ENCODE peak calls at places on chromosomes 3 and 15, in six cellular contexts. B is prostate gland, A is stomach, Q is right lobe of liver, W is heart right ventricle, M is A549. O is an unnamed sample.

GRCh38 chr3:159733194-159733860 is 255.3 kb upstream of the IL12A start:
- DNase-seq in B (no peak), A (no peak), Q (no peak), W (no peak), M (no peak), O (no peak)

GRCh38 chr3:176526194-176526593 is 671.1 kb downstream of the TBL1XR1 start:
- DNase-seq in B (no peak), A (no peak), Q (no peak), W (no peak), M (no peak), O (no peak)

GRCh38 chr3:11290743-11291680 is 18.8 kb downstream of the ATG7 start:
- DNase-seq in B (no peak), A (no peak), Q (no peak), W (no peak), M (no peak), O (no peak)

GRCh38 chr15:70241031-70241430 is 143.3 kb upstream of the TLE3 start:
- DNase-seq in B (no peak), A (no peak), Q (no peak), W (no peak), M (no peak), O (no peak)

GRCh38 chr3:184355261-184356012 is 6.0 kb downstream of the CLCN2 start:
- DNase-seq in B (no peak), A (no peak), Q (peak), W (no peak), M (no peak), O (no peak)

GRCh38 chr3:17355591-17355990 is 386.8 kb downstream of the TBC1D5 start:
- DNase-seq in B (no peak), A (no peak), Q (no peak), W (no peak), M (no peak), O (no peak)

GRCh38 chr3:42473083-42473932 is 29.1 kb upstream of the VIPR1 start:
- DNase-seq in B (no peak), A (peak), Q (no peak), W (no peak), M (no peak), O (no peak)

GRCh38 chr3:6448011-6448410 is 412.9 kb upstream of the GRM7 start:
- DNase-seq in B (no peak), A (no peak), Q (no peak), W (no peak), M (no peak), O (no peak)

GRCh38 chr3:49260711-49261357 is 16.2 kb downstream of the C3orf62 start:
- DNase-seq in B (no peak), A (no peak), Q (no peak), W (no peak), M (no peak), O (no peak)

GRCh38 chr15:30921106-30921505 is 17.4 kb downstream of the FAN1 start:
- DNase-seq in B (no peak), A (no peak), Q (no peak), W (no peak), M (no peak), O (no peak)

GRCh38 chr3:48492461-48493202 is 11.3 kb downstream of the SHISA5 start:
- DNase-seq in B (peak), A (no peak), Q (no peak), W (no peak), M (no peak), O (no peak)

GRCh38 chr3:166080096-166080495 is 242.9 kb upstream of the BCHE start:
- DNase-seq in B (no peak), A (no peak), Q (no peak), W (no peak), M (no peak), O (no peak)

GRCh38 chr3:176359211-176359610 is 838.1 kb downstream of the TBL1XR1 start:
- DNase-seq in B (no peak), A (no peak), Q (no peak), W (no peak), M (no peak), O (no peak)

GRCh38 chr3:114671741-114672510 is 378.1 kb downstream of the TIGIT start:
- DNase-seq in B (no peak), A (no peak), Q (no peak), W (no peak), M (no peak), O (no peak)

GRCh38 chr15:78000927-78001249 is 76.6 kb downstream of the TBC1D2B start:
- DNase-seq in B (no peak), A (no peak), Q (no peak), W (no peak), M (no peak), O (no peak)

GRCh38 chr3:148840419-148840818 is 12.8 kb downstream of the CPB1 start:
- DNase-seq in B (no peak), A (no peak), Q (no peak), W (no peak), M (no peak), O (no peak)

GRCh38 chr3:150603888-150604319 is 783 bp downstream of the SELENOT start:
- DNase-seq in B (peak), A (no peak), Q (no peak), W (no peak), M (peak), O (no peak)

GRCh38 chr15:90437516-90437915 is 49.5 kb downstream of the IQGAP1 start:
- DNase-seq in B (no peak), A (no peak), Q (no peak), W (no peak), M (no peak), O (no peak)

GRCh38 chr15:98580577-98580976 is 67.8 kb upstream of the IGF1R start:
- DNase-seq in B (no peak), A (no peak), Q (no peak), W (no peak), M (no peak), O (no peak)

GRCh38 chr3:48564022-48564421 is 441 bp upstream of the UCN2 start:
- DNase-seq in B (no peak), A (peak), Q (no peak), W (peak), M (peak), O (peak)

GRCh38 chr3:171374260-171374659 is 85.9 kb downstream of the TNIK start:
- DNase-seq in B (no peak), A (no peak), Q (no peak), W (no peak), M (no peak), O (no peak)

GRCh38 chr15:96358006-96358794 is 27.7 kb downstream of the NR2F2 start:
- DNase-seq in B (no peak), A (no peak), Q (no peak), W (no peak), M (no peak), O (no peak)
- H3K4me3 ChIP-seq in B (no peak), A (peak), Q (peak), W (peak), M (no peak), O (no peak)

DNA sequence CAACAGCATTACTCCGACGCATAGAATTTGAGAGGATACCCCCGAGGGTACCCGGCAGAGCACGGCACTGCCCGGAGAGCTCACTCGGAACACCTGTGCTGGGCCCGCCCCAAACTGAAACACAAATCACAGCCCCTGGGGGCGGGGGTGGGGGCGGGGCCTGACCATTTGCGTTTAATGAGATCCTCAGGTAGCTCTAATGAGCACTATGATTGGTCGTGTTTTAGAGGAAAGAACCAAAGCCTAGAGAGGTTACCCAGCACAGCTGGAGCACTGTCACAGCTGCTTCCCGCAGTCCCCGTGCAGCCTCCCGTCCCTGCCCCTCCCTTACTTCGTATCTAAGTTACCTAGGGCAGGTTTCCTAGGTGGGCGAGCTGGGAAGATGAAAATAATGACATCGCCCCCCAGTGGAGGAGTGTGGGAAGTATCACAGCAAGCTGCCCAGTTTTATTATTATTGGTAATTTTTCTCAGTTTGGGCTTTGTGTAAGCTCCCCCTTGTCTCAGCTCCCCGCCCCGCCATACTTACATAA is 187.1 kb downstream of the PDE8A start:
- DNase-seq in B (peak), A (peak), Q (no peak), W (no peak), M (peak), O (no peak)
- TF ChIP-seq CTCF in B (peak), A (no peak), Q (peak), W (peak), M (peak), O (peak)

GRCh38 chr3:146507331-146508120 is 36.9 kb downstream of the PLSCR1 start:
- DNase-seq in B (no peak), A (no peak), Q (no peak), W (no peak), M (no peak), O (no peak)
- H3K27ac ChIP-seq in B (no peak), A (no peak), Q (peak), W (peak), M (peak), O (no peak)

GRCh38 chr15:25087137-25087536 is 132.3 kb downstream of the SNRPN start:
- DNase-seq in B (no peak), A (peak), Q (peak), W (no peak), M (no peak), O (no peak)
- H3K4me3 ChIP-seq in B (no peak), A (no peak), Q (no peak), W (no peak), M (no peak), O (no peak)

GRCh38 chr3:51974963-51975856 is at the start of gene ABHD14A:
- DNase-seq in B (peak), A (peak), Q (peak), W (peak), M (peak), O (no peak)
- TF ChIP-seq CTCF in B (peak), A (no peak), Q (peak), W (no peak), M (no peak), O (no peak)

DNA sequence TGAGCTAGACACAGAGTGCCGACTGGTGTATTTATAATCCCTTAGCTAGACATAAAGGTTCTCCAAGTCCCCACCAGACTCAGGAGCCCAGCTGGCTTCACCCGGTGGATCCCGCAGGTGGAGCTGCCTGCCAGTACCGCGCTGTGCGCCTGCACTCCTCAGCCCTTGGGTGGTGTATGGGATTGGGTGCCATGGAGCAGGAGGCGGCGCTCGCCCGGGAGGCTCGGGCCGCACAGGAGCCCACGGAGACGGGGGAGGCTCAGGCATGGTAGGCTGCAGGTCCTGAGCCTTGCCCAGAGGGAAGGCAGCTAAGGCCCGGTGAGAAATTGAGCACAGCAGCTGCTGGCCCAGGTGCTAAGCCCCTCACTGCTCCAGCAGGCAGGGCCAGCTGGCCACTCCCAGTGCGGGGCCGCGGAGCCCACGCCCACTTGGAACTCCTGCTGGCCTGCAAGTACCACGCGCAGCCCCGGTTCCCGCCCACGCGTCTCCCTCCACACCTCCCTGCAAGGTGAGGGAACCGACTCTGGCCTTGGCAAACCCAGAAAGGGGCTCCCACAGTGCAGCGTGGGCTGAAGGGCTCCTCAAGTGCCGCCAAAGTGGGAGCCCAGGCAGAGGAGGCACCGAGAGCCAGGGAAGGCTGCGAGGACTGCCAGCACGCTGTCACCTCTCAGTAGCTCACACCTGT is 109.7 kb downstream of the NSMCE3 start:
- DNase-seq in B (no peak), A (no peak), Q (no peak), W (no peak), M (no peak), O (no peak)
- H3K27ac ChIP-seq in B (no peak), A (no peak), Q (no peak), W (no peak), M (no peak), O (no peak)